ENCODE peak calls at places on chromosome 16, in ten cellular contexts. R is central memory CD8-positive, alpha-beta T cell; G is globus pallidus; V is posterior vena cava; O is left ventricle myocardium inferior; D is occipital lobe; M is amniotic stem cell; Y is endothelial cell; X is sciatic nerve; H is A549. N is an unnamed sample.

GRCh38 chr16:50266337-50267091 is at the start of gene ADCY7:
- DNase-seq in X (peak; percentile 78), Y (no peak), V (peak; percentile 94), H (no peak), R (peak; percentile 55), M (peak; percentile 70), O (peak; percentile 69), D (no peak), G (no peak), N (peak; percentile 51)

GRCh38 chr16:52309761-52310416 is 237.1 kb downstream of the TOX3 start:
- DNase-seq in V (no peak), R (no peak), G (no peak), H (no peak), Y (no peak), M (no peak), O (no peak), X (no peak), D (no peak), N (no peak)

GRCh38 chr16:4319454-4319853 is 3.6 kb downstream of the GLIS2 start:
- DNase-seq in G (no peak), V (no peak), X (no peak), O (no peak), R (peak; percentile 39), Y (no peak), H (no peak), M (no peak), D (no peak), N (no peak)

GRCh38 chr16:59164461-59164860 is 430.3 kb upstream of the GOT2 start:
- DNase-seq in V (no peak), G (no peak), O (no peak), M (no peak), R (no peak), D (no peak), X (no peak), H (peak; percentile 16), Y (peak; percentile 36), N (peak; percentile 1)

GRCh38 chr16:89502319-89502843 is 5.8 kb upstream of the SPG7 start:
- DNase-seq in D (no peak), Y (no peak), V (no peak), G (no peak), H (peak; percentile 95), R (no peak), O (no peak), X (no peak), M (no peak), N (peak; percentile 80)

GRCh38 chr16:53129281-53130192 is 74.7 kb downstream of the CHD9 start:
- DNase-seq in R (no peak), V (no peak), M (peak; percentile 21), D (peak; percentile 53), Y (no peak), O (no peak), H (no peak), G (no peak), X (no peak), N (no peak)

GRCh38 chr16:8583199-8583598 is 7.1 kb downstream of the TMEM114 start:
- DNase-seq in D (no peak), M (no peak), H (no peak), O (no peak), G (no peak), R (no peak), Y (no peak), X (no peak), V (no peak), N (no peak)

GRCh38 chr16:75820672-75821071 is 94.4 kb upstream of the CPHXL start:
- DNase-seq in O (no peak), H (peak; percentile 44), D (no peak), X (no peak), Y (no peak), G (no peak), V (no peak), M (no peak), R (no peak), N (no peak)

GRCh38 chr16:72848045-72848410 is 199.9 kb downstream of the ZFHX3 start:
- DNase-seq in D (no peak), X (peak; percentile 30), R (no peak), G (no peak), O (no peak), H (peak; percentile 62), M (no peak), V (no peak), Y (no peak), N (no peak)

GRCh38 chr16:10521681-10522274 is 58.6 kb downstream of the EMP2 start:
- DNase-seq in R (no peak), G (peak; percentile 31), D (no peak), O (no peak), M (peak; percentile 3), H (peak; percentile 69), Y (peak; percentile 62), X (peak; percentile 81), V (no peak), N (peak; percentile 56)

GRCh38 chr16:78563905-78564304 is 464.5 kb downstream of the WWOX start:
- DNase-seq in Y (no peak), M (no peak), X (no peak), H (no peak), O (no peak), R (no peak), D (no peak), V (no peak), G (no peak), N (no peak)

N was measured in LoVo.